ENCODE peak calls at places on chromosome 21, in nine cellular contexts. One of them, this sample, is unnamed.
A peak's percentile ranks its signal among the peaks of the same experiment; 100 is the strongest.

GRCh38 chr21:26794597-26795397 is 50.4 kb downstream of the ADAMTS1 start:
- DNase-seq in GM12865: no peak
- DNase-seq in endothelial cell: no peak
- DNase-seq in AG04450: no peak
- DNase-seq in RWPE2: no peak
- DNase-seq in stomach: no peak
- DNase-seq in neural crest cell: no peak
- DNase-seq in adrenal gland: no peak
- DNase-seq in brain microvascular endothelial cell: no peak
- DNase-seq in this sample: no peak

GRCh38 chr21:16330340-16331319 is 600.8 kb downstream of the USP25 start:
- DNase-seq in GM12865: peak; percentile 49
- DNase-seq in endothelial cell: peak; percentile 7
- DNase-seq in AG04450: peak; percentile 44
- DNase-seq in RWPE2: no peak
- DNase-seq in stomach: no peak
- DNase-seq in neural crest cell: peak; percentile 26
- DNase-seq in adrenal gland: peak; percentile 35
- DNase-seq in brain microvascular endothelial cell: peak; percentile 71
- DNase-seq in this sample: no peak

GRCh38 chr21:14718957-14719356 is 172.8 kb upstream of the SAMSN1 start:
- DNase-seq in GM12865: no peak
- DNase-seq in endothelial cell: no peak
- DNase-seq in AG04450: no peak
- DNase-seq in RWPE2: no peak
- DNase-seq in stomach: no peak
- DNase-seq in neural crest cell: no peak
- DNase-seq in adrenal gland: no peak
- DNase-seq in brain microvascular endothelial cell: no peak
- DNase-seq in this sample: no peak

GRCh38 chr21:40120944-40121575 is 253.8 kb downstream of the PCP4 start:
- DNase-seq in GM12865: no peak
- DNase-seq in endothelial cell: no peak
- DNase-seq in AG04450: no peak
- DNase-seq in RWPE2: no peak
- DNase-seq in stomach: no peak
- DNase-seq in neural crest cell: no peak
- DNase-seq in adrenal gland: no peak
- DNase-seq in brain microvascular endothelial cell: no peak
- DNase-seq in this sample: no peak

GRCh38 chr21:19557046-19557445 is 1153.5 kb upstream of the TMPRSS15 start:
- DNase-seq in GM12865: peak; percentile 3
- DNase-seq in endothelial cell: no peak
- DNase-seq in AG04450: no peak
- DNase-seq in RWPE2: no peak
- DNase-seq in stomach: no peak
- DNase-seq in neural crest cell: no peak
- DNase-seq in adrenal gland: no peak
- DNase-seq in brain microvascular endothelial cell: no peak
- DNase-seq in this sample: no peak

GRCh38 chr21:14955936-14956520 is 108.8 kb downstream of the NRIP1 start:
- DNase-seq in GM12865: no peak
- DNase-seq in endothelial cell: no peak
- DNase-seq in AG04450: no peak
- DNase-seq in RWPE2: no peak
- DNase-seq in stomach: no peak
- DNase-seq in neural crest cell: no peak
- DNase-seq in adrenal gland: no peak
- DNase-seq in brain microvascular endothelial cell: no peak
- DNase-seq in this sample: no peak

GRCh38 chr21:14210738-14211137 is at the start of gene LIPI:
- DNase-seq in GM12865: no peak
- DNase-seq in endothelial cell: no peak
- DNase-seq in AG04450: no peak
- DNase-seq in RWPE2: no peak
- DNase-seq in stomach: no peak
- DNase-seq in neural crest cell: no peak
- DNase-seq in adrenal gland: no peak
- DNase-seq in brain microvascular endothelial cell: no peak
- DNase-seq in this sample: no peak

GRCh38 chr21:17834639-17835354 is 15.6 kb upstream of the C21orf91 start:
- DNase-seq in GM12865: peak; percentile 4
- DNase-seq in endothelial cell: no peak
- DNase-seq in AG04450: no peak
- DNase-seq in RWPE2: no peak
- DNase-seq in stomach: no peak
- DNase-seq in neural crest cell: no peak
- DNase-seq in adrenal gland: no peak
- DNase-seq in brain microvascular endothelial cell: no peak
- DNase-seq in this sample: no peak

GRCh38 chr21:45366931-45367401 is 38.0 kb upstream of the COL18A1 start:
- DNase-seq in GM12865: no peak
- DNase-seq in endothelial cell: no peak
- DNase-seq in AG04450: peak; percentile 93
- DNase-seq in RWPE2: no peak
- DNase-seq in stomach: peak; percentile 50
- DNase-seq in neural crest cell: no peak
- DNase-seq in adrenal gland: no peak
- DNase-seq in brain microvascular endothelial cell: peak; percentile 95
- DNase-seq in this sample: no peak
- TF ChIP-seq CTCF in GM12865: no peak
- TF ChIP-seq CTCF in endothelial cell: no peak
- TF ChIP-seq CTCF in AG04450: peak; percentile 26
- TF ChIP-seq CTCF in RWPE2: no peak
- TF ChIP-seq CTCF in stomach: no peak
- TF ChIP-seq CTCF in neural crest cell: no peak
- TF ChIP-seq CTCF in adrenal gland: no peak
- TF ChIP-seq CTCF in brain microvascular endothelial cell: peak; percentile 59
- TF ChIP-seq CTCF in this sample: peak; percentile 45

GRCh38 chr21:28018741-28019669 is 973.7 kb downstream of the LTN1 start:
- DNase-seq in GM12865: peak; percentile 72
- DNase-seq in endothelial cell: no peak
- DNase-seq in AG04450: no peak
- DNase-seq in RWPE2: no peak
- DNase-seq in stomach: no peak
- DNase-seq in neural crest cell: no peak
- DNase-seq in adrenal gland: no peak
- DNase-seq in brain microvascular endothelial cell: no peak
- DNase-seq in this sample: no peak
- TF ChIP-seq CTCF in GM12865: peak; percentile 24
- TF ChIP-seq CTCF in endothelial cell: no peak
- TF ChIP-seq CTCF in AG04450: no peak
- TF ChIP-seq CTCF in RWPE2: no peak
- TF ChIP-seq CTCF in stomach: peak; percentile 13
- TF ChIP-seq CTCF in neural crest cell: no peak
- TF ChIP-seq CTCF in adrenal gland: no peak
- TF ChIP-seq CTCF in brain microvascular endothelial cell: peak; percentile 21
- TF ChIP-seq CTCF in this sample: no peak

GRCh38 chr21:36584980-36585940 is 105.3 kb upstream of the CLDN14 start:
- DNase-seq in GM12865: peak; percentile 29
- DNase-seq in endothelial cell: no peak
- DNase-seq in AG04450: no peak
- DNase-seq in RWPE2: no peak
- DNase-seq in stomach: no peak
- DNase-seq in neural crest cell: no peak
- DNase-seq in adrenal gland: no peak
- DNase-seq in brain microvascular endothelial cell: no peak
- DNase-seq in this sample: no peak
- TF ChIP-seq CTCF in GM12865: no peak
- TF ChIP-seq CTCF in endothelial cell: no peak
- TF ChIP-seq CTCF in AG04450: no peak
- TF ChIP-seq CTCF in RWPE2: no peak
- TF ChIP-seq CTCF in stomach: no peak
- TF ChIP-seq CTCF in neural crest cell: no peak
- TF ChIP-seq CTCF in adrenal gland: no peak
- TF ChIP-seq CTCF in brain microvascular endothelial cell: peak; percentile 42
- TF ChIP-seq CTCF in this sample: peak; percentile 21

GRCh38 chr21:41745971-41746743 is 20.7 kb downstream of the RIPK4 start:
- DNase-seq in GM12865: no peak
- DNase-seq in endothelial cell: no peak
- DNase-seq in AG04450: no peak
- DNase-seq in RWPE2: no peak
- DNase-seq in stomach: no peak
- DNase-seq in neural crest cell: no peak
- DNase-seq in adrenal gland: no peak
- DNase-seq in brain microvascular endothelial cell: no peak
- DNase-seq in this sample: no peak
- TF ChIP-seq CTCF in GM12865: no peak
- TF ChIP-seq CTCF in endothelial cell: no peak
- TF ChIP-seq CTCF in AG04450: no peak
- TF ChIP-seq CTCF in RWPE2: no peak
- TF ChIP-seq CTCF in stomach: no peak
- TF ChIP-seq CTCF in neural crest cell: no peak
- TF ChIP-seq CTCF in adrenal gland: no peak
- TF ChIP-seq CTCF in brain microvascular endothelial cell: no peak
- TF ChIP-seq CTCF in this sample: no peak

GRCh38 chr21:21324297-21324696 is 326.1 kb downstream of the NCAM2 start:
- DNase-seq in GM12865: no peak
- DNase-seq in endothelial cell: peak; percentile 11
- DNase-seq in AG04450: no peak
- DNase-seq in RWPE2: no peak
- DNase-seq in stomach: no peak
- DNase-seq in neural crest cell: no peak
- DNase-seq in adrenal gland: no peak
- DNase-seq in brain microvascular endothelial cell: no peak
- DNase-seq in this sample: no peak
- TF ChIP-seq CTCF in GM12865: no peak
- TF ChIP-seq CTCF in endothelial cell: peak; percentile 36
- TF ChIP-seq CTCF in AG04450: no peak
- TF ChIP-seq CTCF in RWPE2: peak; percentile 8
- TF ChIP-seq CTCF in stomach: no peak
- TF ChIP-seq CTCF in neural crest cell: no peak
- TF ChIP-seq CTCF in adrenal gland: no peak
- TF ChIP-seq CTCF in brain microvascular endothelial cell: no peak
- TF ChIP-seq CTCF in this sample: no peak

DNA sequence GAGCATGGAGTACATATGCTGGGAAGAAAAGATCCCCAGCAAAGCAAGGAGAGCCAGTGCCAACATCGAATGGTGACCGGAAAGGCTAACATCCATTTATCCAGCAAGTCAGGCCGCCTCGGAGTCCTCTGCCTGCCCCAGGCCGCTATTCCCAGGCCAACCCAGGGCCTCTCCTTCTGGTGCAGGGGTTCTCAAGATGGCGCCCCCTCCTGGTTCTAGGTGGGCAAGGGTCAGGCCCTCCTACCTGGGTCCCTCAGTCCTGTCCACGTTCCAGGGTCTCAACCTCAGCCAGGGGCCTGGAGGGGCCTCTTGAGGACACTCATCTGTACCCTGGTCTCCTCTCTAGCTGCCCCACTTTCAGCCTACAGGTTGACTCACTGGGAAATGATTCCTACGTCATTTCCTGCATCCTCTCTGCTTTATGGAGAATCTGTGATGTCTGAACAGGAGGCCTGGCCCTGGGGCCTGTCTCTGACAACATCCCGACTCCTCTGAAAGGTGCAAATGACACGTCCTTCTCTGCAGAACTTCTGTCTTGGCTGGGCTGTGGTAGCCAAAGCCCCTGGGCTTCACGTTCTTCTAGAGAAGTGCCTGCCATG is 145.3 kb downstream of the PSMG1 start:
- DNase-seq in GM12865: no peak
- DNase-seq in endothelial cell: no peak
- DNase-seq in AG04450: no peak
- DNase-seq in RWPE2: no peak
- DNase-seq in stomach: no peak
- DNase-seq in neural crest cell: no peak
- DNase-seq in adrenal gland: no peak
- DNase-seq in brain microvascular endothelial cell: no peak
- DNase-seq in this sample: no peak
- TF ChIP-seq CTCF in GM12865: no peak
- TF ChIP-seq CTCF in endothelial cell: peak; percentile 33
- TF ChIP-seq CTCF in AG04450: peak; percentile 5
- TF ChIP-seq CTCF in RWPE2: no peak
- TF ChIP-seq CTCF in stomach: no peak
- TF ChIP-seq CTCF in neural crest cell: no peak
- TF ChIP-seq CTCF in adrenal gland: no peak
- TF ChIP-seq CTCF in brain microvascular endothelial cell: peak; percentile 24
- TF ChIP-seq CTCF in this sample: peak; percentile 41

GRCh38 chr21:44301961-44302406 is 2.1 kb downstream of the PFKL start:
- DNase-seq in GM12865: no peak
- DNase-seq in endothelial cell: no peak
- DNase-seq in AG04450: no peak
- DNase-seq in RWPE2: no peak
- DNase-seq in stomach: peak; percentile 59
- DNase-seq in neural crest cell: no peak
- DNase-seq in adrenal gland: no peak
- DNase-seq in brain microvascular endothelial cell: no peak
- DNase-seq in this sample: no peak
- TF ChIP-seq CTCF in GM12865: peak; percentile 4
- TF ChIP-seq CTCF in endothelial cell: peak; percentile 16
- TF ChIP-seq CTCF in AG04450: no peak
- TF ChIP-seq CTCF in RWPE2: no peak
- TF ChIP-seq CTCF in stomach: no peak
- TF ChIP-seq CTCF in neural crest cell: no peak
- TF ChIP-seq CTCF in adrenal gland: no peak
- TF ChIP-seq CTCF in brain microvascular endothelial cell: peak; percentile 26
- TF ChIP-seq CTCF in this sample: no peak

GRCh38 chr21:35703704-35704103 is 356.6 kb downstream of the SETD4 start:
- DNase-seq in GM12865: no peak
- DNase-seq in endothelial cell: no peak
- DNase-seq in AG04450: no peak
- DNase-seq in RWPE2: no peak
- DNase-seq in stomach: no peak
- DNase-seq in neural crest cell: no peak
- DNase-seq in adrenal gland: no peak
- DNase-seq in brain microvascular endothelial cell: no peak
- DNase-seq in this sample: no peak

GRCh38 chr21:35711213-35711612 is 349.1 kb downstream of the SETD4 start:
- DNase-seq in GM12865: no peak
- DNase-seq in endothelial cell: no peak
- DNase-seq in AG04450: no peak
- DNase-seq in RWPE2: no peak
- DNase-seq in stomach: no peak
- DNase-seq in neural crest cell: no peak
- DNase-seq in adrenal gland: no peak
- DNase-seq in brain microvascular endothelial cell: no peak
- DNase-seq in this sample: no peak

GRCh38 chr21:35705888-35706287 is 354.4 kb downstream of the SETD4 start:
- DNase-seq in GM12865: no peak
- DNase-seq in endothelial cell: no peak
- DNase-seq in AG04450: no peak
- DNase-seq in RWPE2: no peak
- DNase-seq in stomach: no peak
- DNase-seq in neural crest cell: no peak
- DNase-seq in adrenal gland: no peak
- DNase-seq in brain microvascular endothelial cell: no peak
- DNase-seq in this sample: no peak

DNA sequence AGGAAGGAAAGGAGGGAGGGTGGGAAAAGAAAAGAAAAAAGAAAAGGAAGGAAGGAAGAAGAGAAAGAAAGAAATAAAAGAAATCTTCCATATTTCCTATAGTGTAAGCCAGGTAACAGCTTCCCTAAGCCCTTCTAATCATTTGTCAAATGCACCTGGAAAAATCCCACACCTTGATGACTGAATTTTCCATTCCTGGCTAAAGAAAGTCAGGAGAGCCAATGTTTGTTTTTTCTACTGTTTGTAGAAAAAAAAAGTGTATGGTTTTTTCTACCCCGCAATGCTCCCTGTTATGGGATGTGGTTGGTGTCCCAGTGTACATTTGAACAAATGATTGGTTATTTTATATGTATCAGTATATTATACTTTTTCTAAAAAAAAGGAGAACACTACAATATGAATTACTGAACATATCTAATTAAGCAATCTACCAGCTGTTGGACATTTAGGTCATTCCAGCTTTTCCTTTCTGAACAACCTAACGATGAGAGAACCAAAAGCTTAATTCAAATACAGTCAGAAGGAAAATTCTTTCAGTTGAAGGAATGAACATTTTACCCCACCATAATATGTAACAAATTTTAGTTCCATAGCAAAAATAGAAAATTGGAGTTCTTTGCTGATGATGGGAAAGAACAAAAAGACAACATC is 355.0 kb downstream of the SETD4 start:
- DNase-seq in GM12865: no peak
- DNase-seq in endothelial cell: no peak
- DNase-seq in AG04450: no peak
- DNase-seq in RWPE2: no peak
- DNase-seq in stomach: no peak
- DNase-seq in neural crest cell: no peak
- DNase-seq in adrenal gland: no peak
- DNase-seq in brain microvascular endothelial cell: no peak
- DNase-seq in this sample: no peak
- TF ChIP-seq CTCF in GM12865: no peak
- TF ChIP-seq CTCF in endothelial cell: no peak
- TF ChIP-seq CTCF in AG04450: no peak
- TF ChIP-seq CTCF in RWPE2: no peak
- TF ChIP-seq CTCF in stomach: no peak
- TF ChIP-seq CTCF in neural crest cell: no peak
- TF ChIP-seq CTCF in adrenal gland: no peak
- TF ChIP-seq CTCF in brain microvascular endothelial cell: no peak
- TF ChIP-seq CTCF in this sample: no peak

This sample was measured in chondrocyte.